ENCODE peak calls at places on chromosomes 13 and 19, in seven cellular contexts. T is pancreas, W is adrenal gland, E is Peyer's patch, J is epithelial cell of esophagus, N is cardiac muscle cell, S is A549. M is an unnamed sample.

GRCh38 chr19:39568604-39569003 is 28.6 kb upstream of the EID2 start:
- DNase-seq in T (no peak), W (no peak), E (no peak), J (peak; percentile 22), N (peak; percentile 3), S (peak; percentile 37), M (no peak)

GRCh38 chr13:93476175-93476574 is 249.6 kb downstream of the GPC6 start:
- DNase-seq in T (no peak), W (no peak), E (no peak), J (peak; percentile 81), N (peak; percentile 71), S (peak; percentile 17), M (peak; percentile 25)

GRCh38 chr13:96940961-96941360 is 53.3 kb downstream of the OXGR1 start:
- DNase-seq in T (no peak), W (no peak), E (no peak), J (peak; percentile 89), N (no peak), S (no peak), M (no peak)

GRCh38 chr19:51798958-51799310 is 4.0 kb downstream of the FPR3 start:
- DNase-seq in T (no peak), W (peak; percentile 26), E (peak; percentile 50), J (no peak), N (no peak), S (no peak), M (no peak)

GRCh38 chr13:106274551-106275208 is 260.8 kb downstream of the EFNB2 start:
- DNase-seq in T (no peak), W (no peak), E (no peak), J (peak; percentile 46), N (no peak), S (no peak), M (peak; percentile 6)

GRCh38 chr13:102141625-102142472 is 260.0 kb downstream of the FGF14 start:
- DNase-seq in T (no peak), W (no peak), E (no peak), J (peak; percentile 41), N (peak; percentile 36), S (peak; percentile 4), M (peak; percentile 34)

GRCh38 chr13:80551650-80552497 is 210.9 kb upstream of the SPRY2 start:
- DNase-seq in T (no peak), W (no peak), E (no peak), J (peak; percentile 11), N (no peak), S (no peak), M (peak; percentile 22)

GRCh38 chr13:101747039-101747438 is 294.6 kb downstream of the ITGBL1 start:
- DNase-seq in T (no peak), W (no peak), E (no peak), J (no peak), N (no peak), S (no peak), M (no peak)

GRCh38 chr13:63578796-63579195 is 2163.1 kb upstream of the PCDH20 start:
- DNase-seq in T (no peak), W (no peak), E (no peak), J (no peak), N (no peak), S (no peak), M (no peak)

GRCh38 chr19:42126565-42126964 is 5.7 kb downstream of the POU2F2 start:
- DNase-seq in T (no peak), W (no peak), E (no peak), J (no peak), N (no peak), S (no peak), M (no peak)

GRCh38 chr13:90690458-90691063 is 656.9 kb upstream of the MIR17HG start:
- DNase-seq in T (no peak), W (no peak), E (no peak), J (no peak), N (peak; percentile 94), S (no peak), M (peak; percentile 96)

GRCh38 chr13:60220072-60220471 is 56.3 kb upstream of the DIAPH3 start:
- DNase-seq in T (no peak), W (no peak), E (no peak), J (no peak), N (no peak), S (no peak), M (no peak)

GRCh38 chr13:32537580-32538233 is 888 bp downstream of the N4BP2L2 start:
- DNase-seq in T (peak; percentile 11), W (peak; percentile 44), E (peak; percentile 59), J (no peak), N (no peak), S (peak; percentile 8), M (no peak)

GRCh38 chr13:40478775-40479174 is 187.7 kb downstream of the FOXO1 start:
- DNase-seq in T (no peak), W (no peak), E (no peak), J (no peak), N (no peak), S (no peak), M (no peak)

GRCh38 chr19:11693505-11694499 is 44.9 kb downstream of the ZNF823 start:
- DNase-seq in T (no peak), W (no peak), E (no peak), J (peak; percentile 66), N (peak; percentile 66), S (no peak), M (peak; percentile 52)

DNA sequence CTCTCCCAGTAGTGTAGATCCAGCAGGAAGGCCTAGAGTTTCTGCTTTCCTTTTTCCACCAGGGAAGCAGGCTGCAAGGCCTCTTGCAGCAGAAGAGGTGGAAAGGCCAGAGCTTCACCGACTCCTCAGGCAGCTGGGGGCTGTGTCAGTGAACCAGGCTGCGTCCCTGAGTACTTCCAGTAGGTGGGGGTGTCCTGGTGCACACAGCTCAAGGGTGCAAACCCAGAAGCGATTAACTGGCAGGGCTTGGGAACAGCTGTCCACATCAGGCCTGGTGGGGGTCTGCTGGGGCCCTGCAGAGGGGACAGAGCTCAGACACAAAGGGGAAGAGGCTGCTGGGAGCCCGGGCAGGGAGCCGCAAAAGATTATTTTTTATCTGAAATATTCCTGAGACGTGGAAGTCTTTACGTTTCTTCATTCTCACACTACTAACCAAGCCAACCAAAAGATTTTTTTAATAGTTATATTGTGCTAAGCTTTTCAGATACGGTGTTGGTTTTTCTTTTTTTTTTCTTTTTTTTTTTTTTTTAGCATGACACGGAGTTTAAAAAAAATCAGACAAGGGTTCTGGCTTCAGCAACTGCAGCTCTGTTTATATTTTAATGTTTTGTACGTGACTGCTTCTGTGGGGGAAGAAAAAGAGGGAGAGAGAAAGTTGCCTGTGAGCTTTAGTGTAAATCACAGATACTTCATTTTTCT is 11.0 kb downstream of the TSHZ3 start:
- DNase-seq in T (no peak), W (no peak), E (peak; percentile 59), J (peak; percentile 23), N (peak; percentile 94), S (peak; percentile 50), M (peak; percentile 92)
- TF ChIP-seq CTCF in T (no peak), W (peak; percentile 38), E (no peak), J (peak; percentile 26), N (peak; percentile 87), S (peak; percentile 7), M (peak; percentile 89)

GRCh38 chr19:22052644-22053013 is 345 bp downstream of the ZNF257 start:
- DNase-seq in T (no peak), W (peak; percentile 12), E (peak; percentile 44), J (peak; percentile 2), N (peak; percentile 2), S (no peak), M (no peak)
- H3K4me3 ChIP-seq in T (peak overlapping the region; percentile 62), W (peak overlapping the region; percentile 56), E (peak overlapping the region; percentile 50), J (peak overlapping the region; percentile 53), N (no peak overlapping the region), S (no peak overlapping the region), M (peak overlapping the region; percentile 33)

DNA sequence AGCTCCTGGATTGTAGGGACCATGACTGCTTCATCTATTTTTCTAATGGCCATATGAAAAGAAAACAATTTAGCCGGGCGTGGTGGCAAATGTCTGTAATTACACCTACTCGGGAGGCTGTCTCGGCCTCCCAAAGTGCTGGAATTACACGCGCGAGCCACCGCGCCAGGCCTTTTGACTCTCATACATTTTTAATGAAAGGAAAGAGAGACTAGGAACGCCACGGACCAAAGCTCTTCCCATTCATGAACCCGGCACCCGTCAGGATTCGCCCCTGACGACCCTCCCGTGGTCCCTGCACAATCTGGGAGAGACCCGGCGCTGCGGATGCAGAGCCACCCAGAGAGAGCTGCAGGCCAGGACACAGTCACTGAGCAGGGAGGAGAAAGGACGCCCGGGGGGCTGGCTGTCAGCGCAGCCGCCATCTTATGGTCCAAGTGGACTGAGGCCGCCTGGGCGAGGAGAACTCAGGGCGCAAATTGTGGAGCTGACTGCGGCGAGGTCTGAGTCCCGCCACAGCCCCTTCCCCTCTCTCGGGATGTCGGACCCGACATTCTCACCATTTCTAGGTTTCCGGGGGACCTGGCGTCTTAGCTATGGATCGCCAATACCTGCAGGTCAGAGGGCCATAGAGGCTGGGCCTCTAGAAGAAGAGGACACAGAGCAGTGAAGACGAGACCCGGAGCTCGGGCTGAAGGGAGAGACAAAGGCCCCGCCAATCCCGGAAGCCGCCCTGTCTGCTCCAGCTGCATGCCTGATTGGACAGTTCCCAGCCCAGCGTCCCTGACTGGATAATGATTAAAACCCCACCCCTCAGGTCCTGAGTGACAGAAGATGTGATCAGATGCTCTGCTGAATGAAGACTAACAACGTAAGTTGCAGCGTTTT is at the start of gene ZNF681:
- DNase-seq in T (peak; percentile 77), W (peak; percentile 88), E (peak; percentile 96), J (peak; percentile 90), N (peak; percentile 94), S (peak; percentile 21), M (peak; percentile 93)
- TF ChIP-seq CTCF in T (no peak), W (peak; percentile 28), E (no peak), J (peak; percentile 21), N (peak; percentile 10), S (no peak), M (peak; percentile 6)

DNA sequence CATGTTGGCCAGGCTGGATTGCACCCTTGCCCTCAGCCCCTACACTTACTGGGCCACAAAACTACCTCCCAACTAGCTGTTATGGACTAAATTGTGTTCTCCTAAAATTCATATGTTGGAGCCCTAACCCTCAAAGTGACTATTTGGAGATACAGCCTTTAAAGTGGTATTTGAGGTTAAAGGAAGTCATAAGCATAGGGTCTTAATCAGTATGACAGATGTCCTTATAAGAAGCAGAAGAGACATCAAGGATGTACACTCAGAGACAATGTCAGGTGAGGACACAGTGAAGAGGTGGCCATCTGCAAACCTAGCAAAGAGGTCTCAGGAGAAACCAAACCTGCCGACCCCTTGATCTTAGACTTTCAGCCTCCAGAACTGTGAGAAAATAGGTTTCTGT is 256.7 kb downstream of the TBC1D4 start:
- DNase-seq in T (no peak), W (no peak), E (no peak), J (no peak), N (no peak), S (no peak), M (no peak)
- H3K4me3 ChIP-seq in T (no peak overlapping the region), W (no peak overlapping the region), E (no peak overlapping the region), J (no peak overlapping the region), N (no peak overlapping the region), S (no peak overlapping the region), M (no peak overlapping the region)

GRCh38 chr19:21256722-21257121 is 72.5 kb downstream of the ZNF708 start:
- DNase-seq in T (no peak), W (no peak), E (no peak), J (peak; percentile 69), N (peak; percentile 7), S (peak; percentile 68), M (peak; percentile 34)
- TF ChIP-seq CTCF in T (no peak), W (peak; percentile 60), E (no peak), J (peak; percentile 58), N (peak; percentile 6), S (peak; percentile 64), M (no peak)

DNA sequence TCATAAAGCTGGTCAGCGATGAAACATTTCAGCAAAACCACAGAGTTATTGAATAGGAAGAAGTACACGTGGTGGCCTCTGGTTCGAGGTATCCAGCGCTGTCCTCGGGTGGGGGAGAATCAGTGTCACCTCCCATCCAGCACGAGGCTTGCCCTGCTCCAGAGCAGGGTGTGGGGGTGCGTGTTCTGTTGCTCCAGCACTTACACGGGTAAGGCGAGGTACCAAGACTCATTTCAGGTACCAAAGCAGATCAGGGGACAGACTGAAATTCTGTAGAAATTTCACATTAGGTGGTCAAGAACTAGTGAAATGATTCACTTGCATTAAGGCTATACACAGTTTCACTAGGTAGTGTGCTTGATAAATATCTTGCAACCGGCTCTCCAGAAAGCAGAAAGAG is 164.2 kb upstream of the SOX1 start:
- DNase-seq in T (no peak), W (peak; percentile 1), E (no peak), J (no peak), N (no peak), S (no peak), M (no peak)
- H3K4me3 ChIP-seq in T (no peak overlapping the region), W (no peak overlapping the region), E (no peak overlapping the region), J (no peak overlapping the region), N (no peak overlapping the region), S (no peak overlapping the region), M (no peak overlapping the region)

M was measured in cardiac fibroblast.